ENCODE peak calls at places on chromosomes 3 and 15, in four cellular contexts. N is MM.1S, I is PC-3, W is hepatocyte. E is an unnamed sample.
A peak's percentile ranks its signal among the peaks of the same experiment; 100 is the strongest.

GRCh38 chr3:192899540-192899982 is 18.1 kb downstream of the MB21D2 start:
- DNase-seq in W (no peak), I (peak; percentile 82), N (no peak), E (no peak)

GRCh38 chr3:102866845-102867244 is 432.0 kb downstream of the ZPLD1 start:
- DNase-seq in I (no peak), N (no peak), W (no peak), E (no peak)

GRCh38 chr3:39109086-39109485 is 1.6 kb downstream of the TTC21A start:
- DNase-seq in N (no peak), W (no peak), I (no peak), E (no peak)

GRCh38 chr3:152317956-152318355 is 49.2 kb downstream of the MBNL1 start:
- DNase-seq in W (no peak), N (no peak), I (peak; percentile 63), E (no peak)

GRCh38 chr3:46990573-46991374 is 11.3 kb downstream of the NBEAL2 start:
- DNase-seq in I (no peak), W (no peak), N (no peak), E (peak; percentile 82)

GRCh38 chr15:79901958-79902357 is 5.1 kb upstream of the MTHFS start:
- DNase-seq in N (no peak), W (no peak), I (no peak), E (no peak)

GRCh38 chr3:124859025-124859424 is 28.1 kb downstream of the ITGB5 start:
- DNase-seq in I (no peak), W (peak; percentile 26), N (no peak), E (no peak)

GRCh38 chr3:173745952-173746682 is 348.6 kb downstream of the NLGN1 start:
- DNase-seq in I (peak; percentile 46), N (no peak), W (peak; percentile 9), E (no peak)

GRCh38 chr3:106877632-106878031 is 499.6 kb upstream of the CCDC54 start:
- DNase-seq in I (no peak), N (no peak), W (no peak), E (no peak)

GRCh38 chr3:51747840-51748239 is 31.2 kb downstream of the IQCF6 start:
- DNase-seq in W (no peak), I (no peak), N (no peak), E (no peak)

GRCh38 chr3:42198709-42199108 is 67.3 kb downstream of the CCK start:
- DNase-seq in I (no peak), N (no peak), W (no peak), E (no peak)

GRCh38 chr3:146532406-146532805 is 12.0 kb downstream of the PLSCR1 start:
- DNase-seq in N (no peak), W (no peak), I (no peak), E (no peak)

DNA sequence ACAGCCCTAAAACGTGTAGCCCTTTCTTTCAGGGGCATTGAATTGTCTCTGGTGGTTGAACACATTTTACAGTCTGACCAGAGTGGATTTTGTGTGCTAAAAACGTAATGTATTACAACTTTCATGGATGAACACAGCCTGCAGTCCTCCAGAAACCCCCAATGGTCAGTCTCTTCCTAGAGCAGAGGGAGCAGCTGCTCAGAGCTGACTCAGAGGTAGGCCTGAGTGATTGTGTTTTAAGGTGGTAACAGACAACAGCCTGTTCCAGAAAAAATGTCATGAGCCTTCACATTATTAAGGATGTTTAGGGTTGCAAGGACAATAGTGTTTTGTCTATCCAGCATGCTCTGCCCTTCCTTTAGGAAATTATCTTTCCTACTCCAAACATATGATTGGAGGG is 34.5 kb upstream of the CTNNB1 start:
- DNase-seq in I (no peak), N (no peak), W (no peak), E (no peak)
- H3K9me2 ChIP-seq in I (no peaks in the 10 kb centered on the region), N (no peaks in the 10 kb centered on the region), W (no peaks in the 10 kb centered on the region), E (no peaks in the 10 kb centered on the region)

DNA sequence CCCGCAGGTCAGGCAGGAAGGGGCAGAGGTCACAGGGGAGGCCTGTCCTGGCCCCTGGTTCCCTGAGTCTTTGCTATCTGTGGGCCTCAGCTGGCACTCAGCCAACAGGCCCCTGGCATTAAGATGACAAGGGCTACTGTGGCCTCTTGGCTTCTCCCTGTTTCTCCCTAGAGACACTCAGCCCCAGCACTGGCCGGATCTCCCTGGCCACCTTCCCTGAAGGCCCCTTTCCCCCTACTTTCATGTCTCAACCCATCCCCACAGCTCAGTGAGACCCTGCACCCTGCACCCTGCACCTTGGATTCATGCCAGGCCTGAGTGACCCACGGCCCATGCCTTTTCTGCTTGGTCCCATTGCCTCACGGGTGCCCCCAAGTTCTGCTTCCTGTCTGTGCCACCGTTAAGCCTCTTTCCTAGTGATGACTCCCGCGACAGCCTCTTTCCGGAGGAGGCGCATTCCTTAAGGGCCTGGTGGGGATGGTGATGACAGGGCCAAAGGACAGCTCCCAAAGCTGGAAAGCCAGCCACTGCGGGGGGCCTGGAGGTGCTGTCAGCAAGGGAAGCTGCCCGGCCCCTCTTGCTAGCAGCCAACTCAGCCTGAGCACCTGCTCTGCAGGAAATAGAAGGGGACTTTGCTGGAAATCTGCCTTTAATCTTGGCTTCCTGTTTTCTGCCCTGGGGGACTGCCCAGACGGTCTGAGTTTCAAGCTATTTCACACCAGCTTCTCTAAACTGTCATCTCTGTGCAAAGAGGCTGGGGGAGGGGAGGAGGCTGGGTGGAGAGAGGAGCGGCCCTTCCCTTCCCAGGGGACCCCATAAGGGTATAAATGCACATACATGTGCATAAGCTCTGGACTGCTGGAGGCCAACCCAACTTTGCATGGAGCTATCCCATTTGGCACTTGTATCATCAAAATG is 4.8 kb upstream of the CSK start:
- DNase-seq in I (no peak), N (peak; percentile 87), W (no peak), E (peak; percentile 99)
- H2AFZ ChIP-seq in I (no peak overlapping the region), N (peak overlapping the region; percentile 47), W (no peak overlapping the region), E (no peak overlapping the region)

DNA sequence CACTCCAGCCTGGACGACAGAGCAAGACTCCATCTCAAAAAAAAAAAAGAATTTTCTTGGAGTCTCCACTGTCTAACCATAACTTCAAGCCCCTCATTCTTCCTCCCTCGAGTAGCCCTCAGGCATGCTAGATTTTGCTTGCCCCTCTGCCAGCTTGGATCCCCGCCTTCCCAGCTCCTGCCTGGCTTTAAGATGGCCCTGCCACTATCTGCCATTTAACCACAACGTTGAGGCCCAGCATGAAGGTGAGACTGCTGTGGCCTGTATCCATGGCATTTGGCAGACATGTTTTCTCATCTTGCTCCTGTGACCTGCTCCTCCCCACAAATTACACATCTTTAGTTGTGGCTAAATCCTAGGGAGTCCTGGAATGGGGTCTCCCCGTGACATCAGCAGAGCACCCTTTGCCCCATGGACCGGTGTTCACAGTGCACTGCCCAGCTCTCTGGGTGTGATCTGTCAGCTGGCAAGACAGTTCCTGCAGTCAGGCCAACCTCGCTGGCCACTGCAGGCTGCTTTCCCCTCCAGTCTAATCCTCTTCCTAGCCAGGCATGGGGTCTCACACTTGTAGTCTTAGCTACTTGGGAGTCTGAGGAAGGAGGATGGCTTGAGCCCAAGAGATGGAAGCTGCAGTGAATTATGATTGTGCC is 10.4 kb downstream of the VPS18 start:
- DNase-seq in N (no peak), I (no peak), W (no peak), E (no peak)
- H3K4me2 ChIP-seq in N (no peak overlapping the region), I (no peak overlapping the region), W (no peak overlapping the region), E (no peak overlapping the region)

DNA sequence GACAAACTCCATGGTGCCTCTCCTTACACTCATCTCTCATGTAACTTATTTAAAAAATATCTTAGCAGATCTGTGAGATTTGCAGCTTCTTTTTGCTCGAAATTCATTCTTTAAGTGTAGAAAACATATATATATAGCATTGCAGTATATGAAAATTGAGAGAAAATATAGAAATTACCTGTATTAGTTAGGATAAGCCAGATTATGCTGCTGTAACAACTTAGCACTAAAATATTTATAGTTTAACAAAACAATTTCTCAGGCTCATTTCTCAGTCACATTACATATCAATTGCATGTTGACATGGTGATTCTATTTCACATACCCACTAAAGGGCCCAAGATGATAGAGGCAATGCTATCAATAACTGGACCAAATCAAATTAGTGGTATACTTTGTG is 54.7 kb downstream of the NR2F2 start:
- DNase-seq in W (no peak), I (no peak), N (no peak), E (no peak)
- H3K9me2 ChIP-seq in W (no peaks in the 10 kb centered on the region), I (no peaks in the 10 kb centered on the region), N (no peaks in the 10 kb centered on the region), E (no peaks in the 10 kb centered on the region)

DNA sequence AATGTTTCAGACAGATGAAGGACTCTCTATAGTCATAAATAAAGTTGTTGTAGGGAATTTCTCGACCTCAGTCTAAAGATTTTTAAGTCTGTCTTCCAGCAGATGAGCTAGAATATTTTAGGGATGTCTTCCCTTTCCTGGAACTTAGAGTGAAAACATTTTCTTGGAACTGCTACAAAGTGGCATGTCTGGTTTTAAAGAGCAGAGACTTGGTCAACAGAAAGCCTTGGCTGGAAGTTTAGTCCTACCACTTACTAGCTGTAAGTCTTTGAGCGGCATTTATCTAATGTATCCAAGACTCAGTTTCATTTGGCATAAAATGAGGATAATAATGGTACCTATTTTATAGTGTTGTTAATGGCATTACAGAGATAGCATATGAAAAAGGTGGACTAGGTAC is 120.0 kb upstream of the TGFBR2 start:
- DNase-seq in W (no peak), I (no peak), N (no peak), E (no peak)
- H2AFZ ChIP-seq in W (no peak overlapping the region), I (no peak overlapping the region), N (no peak overlapping the region), E (no peak overlapping the region)

GRCh38 chr3:59541352-59541751 is 491.5 kb upstream of the CFAP20DC start:
- DNase-seq in W (no peak), N (no peak), I (no peak), E (no peak)

GRCh38 chr3:59542276-59542675 is 492.5 kb upstream of the CFAP20DC start:
- DNase-seq in I (no peak), N (no peak), W (no peak), E (no peak)

GRCh38 chr3:59546522-59546921 is 496.7 kb upstream of the CFAP20DC start:
- DNase-seq in W (no peak), I (no peak), N (no peak), E (no peak)

GRCh38 chr3:59547874-59548273 is 498.0 kb upstream of the CFAP20DC start:
- DNase-seq in W (no peak), I (no peak), N (no peak), E (no peak)

DNA sequence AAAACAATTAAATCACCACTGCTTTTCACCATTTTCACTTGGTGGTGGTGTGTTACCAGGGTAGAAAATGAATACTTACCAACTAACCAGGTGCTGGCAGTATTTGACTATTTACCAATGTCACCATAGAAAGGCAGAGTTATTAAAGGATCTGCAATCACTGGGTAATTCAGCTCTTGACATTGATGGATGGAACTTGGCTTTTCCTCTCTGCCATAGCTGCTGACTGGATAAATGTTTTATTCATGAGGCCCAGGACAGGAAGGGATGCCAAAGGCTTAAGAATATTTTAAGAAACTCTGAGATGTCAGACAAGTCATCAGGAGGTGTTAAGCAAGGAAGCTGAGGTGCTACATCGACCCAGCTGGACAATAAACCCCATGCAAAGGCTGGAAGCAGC is 495.5 kb upstream of the CFAP20DC start:
- DNase-seq in N (no peak), W (no peak), I (no peak), E (no peak)
- H3K4me2 ChIP-seq in N (no peak overlapping the region), W (no peak overlapping the region), I (no peak overlapping the region), E (no peak overlapping the region)

DNA sequence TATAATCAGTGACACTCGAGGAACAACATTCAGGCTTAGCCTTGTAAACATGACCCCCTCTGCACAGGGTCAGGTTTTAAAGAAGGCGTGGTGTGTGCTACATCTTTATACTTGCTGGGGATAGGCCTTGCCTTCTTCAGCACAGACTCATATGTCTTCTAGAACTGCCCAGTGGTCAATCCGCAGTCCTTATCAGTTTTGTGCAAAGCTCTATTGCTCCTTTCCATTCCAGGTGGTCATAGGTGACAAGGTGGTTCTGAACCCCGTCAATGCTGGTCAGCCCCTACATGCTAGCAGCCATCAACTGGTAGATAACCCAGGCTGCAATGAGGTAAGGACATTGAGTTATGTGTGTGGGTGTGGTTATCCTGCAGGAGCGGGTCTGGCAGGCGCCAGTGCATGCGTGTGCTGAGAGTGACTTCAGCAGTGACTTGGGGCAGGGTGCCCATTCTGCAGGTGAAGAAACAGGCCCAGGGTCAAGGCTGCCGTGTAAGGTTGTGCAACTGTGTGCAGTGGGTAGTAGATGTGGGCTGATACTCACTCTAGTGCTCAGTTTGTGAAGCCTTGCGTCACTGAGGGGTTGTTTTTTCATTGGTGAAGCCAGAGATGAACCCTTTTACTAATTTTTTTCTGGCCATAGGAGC is 150.9 kb downstream of the ITPR1 start:
- DNase-seq in N (no peak), I (no peak), W (no peak), E (no peak)
- H3K9me2 ChIP-seq in N (no peaks in the 10 kb centered on the region), I (no peaks in the 10 kb centered on the region), W (no peaks in the 10 kb centered on the region), E (no peaks in the 10 kb centered on the region)

GRCh38 chr15:42707068-42707467 is 29.9 kb downstream of the CDAN1 start:
- DNase-seq in W (no peak), N (no peak), I (peak; percentile 97), E (no peak)
- H2AFZ ChIP-seq in W (no peak overlapping the region), N (no peak overlapping the region), I (no peak overlapping the region), E (no peak overlapping the region)